ENCODE peak calls at places on chromosomes 13 and 19, in nine cellular contexts. U, T, V, I, E, L, N, H and O are unnamed samples.
A peak's percentile ranks its signal among the peaks of the same experiment; 100 is the strongest.

GRCh38 chr13:46641274-46642081 is 88.5 kb downstream of the LRCH1 start:
- DNase-seq in V (peak; percentile 51), T (no peak), N (no peak), H (no peak), E (no peak), U (no peak), I (no peak), L (no peak), O (no peak)

GRCh38 chr19:31139871-31140505 is 209.2 kb downstream of the TSHZ3 start:
- DNase-seq in L (no peak), I (no peak), V (no peak), E (no peak), U (no peak), N (no peak), H (no peak), T (no peak), O (no peak)

GRCh38 chr13:64553411-64554129 is 2676.6 kb downstream of the PCDH9 start:
- DNase-seq in E (no peak), I (no peak), N (no peak), T (no peak), V (no peak), L (no peak), H (no peak), U (no peak), O (no peak)

GRCh38 chr19:19997656-19998268 is 41.5 kb downstream of the ZNF682 start:
- DNase-seq in T (no peak), N (no peak), I (no peak), V (peak; percentile 27), U (no peak), E (no peak), L (no peak), H (peak; percentile 24), O (peak; percentile 79)

GRCh38 chr13:40562975-40563349 is 103.5 kb downstream of the FOXO1 start:
- DNase-seq in N (no peak), H (no peak), E (no peak), T (no peak), L (no peak), I (no peak), U (no peak), V (no peak), O (no peak)

GRCh38 chr13:80101040-80101439 is 239.9 kb downstream of the SPRY2 start:
- DNase-seq in N (no peak), T (no peak), L (no peak), E (no peak), I (no peak), U (no peak), V (no peak), H (no peak), O (no peak)

GRCh38 chr13:109211616-109212015 is 574.8 kb downstream of the IRS2 start:
- DNase-seq in T (no peak), H (no peak), L (no peak), I (peak; percentile 70), E (no peak), N (no peak), V (no peak), U (no peak), O (no peak)

GRCh38 chr19:33461256-33462111 is 60.1 kb downstream of the PEPD start:
- DNase-seq in U (no peak), L (no peak), T (no peak), N (no peak), I (no peak), H (no peak), V (no peak), E (no peak), O (no peak)

GRCh38 chr13:95498886-95499285 is 53.6 kb upstream of the CLDN10 start:
- DNase-seq in T (no peak), V (no peak), L (no peak), I (no peak), N (no peak), U (no peak), H (no peak), E (no peak), O (no peak)

GRCh38 chr13:106521101-106521799 is 14.2 kb downstream of the EFNB2 start:
- DNase-seq in N (no peak), E (no peak), H (no peak), U (no peak), T (no peak), V (no peak), I (no peak), L (no peak), O (no peak)

GRCh38 chr19:19064811-19065745 is 1.3 kb downstream of the SLC25A42 start:
- DNase-seq in N (no peak), L (no peak), V (no peak), H (peak; percentile 36), E (no peak), T (no peak), U (no peak), I (no peak), O (peak; percentile 20)

GRCh38 chr19:1070576-1070930 is 3.6 kb downstream of the ARHGAP45 start:
- DNase-seq in E (no peak), T (no peak), I (no peak), L (no peak), V (no peak), U (no peak), N (no peak), H (no peak), O (no peak)

GRCh38 chr13:80312967-80313366 is 28.0 kb downstream of the SPRY2 start:
- DNase-seq in T (no peak), V (no peak), E (no peak), U (no peak), H (no peak), L (no peak), N (no peak), I (no peak), O (no peak)

GRCh38 chr13:111215081-111216047 is 100.3 kb downstream of the ARHGEF7 start:
- DNase-seq in H (no peak), U (no peak), T (no peak), L (no peak), V (no peak), N (no peak), I (no peak), E (no peak), O (peak; percentile 33)

GRCh38 chr19:40717325-40717879 is 490 bp downstream of the ITPKC start:
- DNase-seq in U (no peak), V (no peak), L (peak; percentile 53), T (no peak), N (no peak), H (no peak), I (peak; percentile 49), E (no peak), O (peak; percentile 61)

GRCh38 chr19:15284091-15284490 is 48.2 kb downstream of the BRD4 start:
- DNase-seq in N (no peak), I (no peak), H (no peak), L (no peak), T (no peak), E (no peak), U (no peak), V (no peak), O (no peak)
- H3K4me1 ChIP-seq in N (peaks cover 100% of the 10 kb centered on the region), I (peaks cover 33% of the 10 kb centered on the region), H (peaks cover 93% of the 10 kb centered on the region), L (peaks cover 55% of the 10 kb centered on the region), T (peaks cover 68% of the 10 kb centered on the region), E (peaks cover 64% of the 10 kb centered on the region), U (peaks cover 35% of the 10 kb centered on the region), V (peaks cover 97% of the 10 kb centered on the region), O (peaks cover 95% of the 10 kb centered on the region)

DNA sequence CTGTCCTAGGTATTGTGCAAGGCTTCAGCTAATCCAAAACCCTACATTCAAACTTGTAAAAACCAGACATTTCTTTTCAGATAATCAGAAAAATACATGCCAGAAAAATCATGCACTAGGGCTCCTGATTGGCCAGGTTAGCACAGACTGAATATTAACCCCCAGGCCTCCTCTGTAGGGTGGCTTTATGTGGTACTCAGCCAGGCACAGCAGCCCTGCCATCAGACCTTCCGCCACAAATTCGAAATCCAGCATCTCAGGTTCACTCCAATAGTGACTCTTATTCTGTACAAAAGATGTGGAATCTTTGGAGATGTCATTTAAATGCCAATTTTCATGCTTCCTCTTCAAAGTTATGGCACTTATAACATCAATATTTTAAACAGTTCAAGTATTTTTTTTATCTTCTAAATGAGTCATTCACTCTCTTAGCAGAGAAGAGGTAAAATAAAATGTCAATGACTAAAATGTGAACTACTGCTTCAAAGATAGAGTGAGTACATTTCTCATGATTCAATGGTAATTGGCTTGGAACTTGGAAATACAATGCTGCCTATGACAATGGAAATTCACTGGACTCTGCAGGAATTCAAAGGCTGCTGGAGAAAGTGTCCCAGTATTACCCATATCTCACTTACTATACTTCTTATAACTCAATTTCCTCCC is 211.3 kb downstream of the KLF12 start:
- DNase-seq in T (no peak), V (no peak), L (no peak), I (no peak), N (no peak), H (no peak), E (no peak), U (no peak), O (no peak)
- H3K4me3 ChIP-seq in T (no peak overlapping the region), V (no peak overlapping the region), L (no peak overlapping the region), I (no peak overlapping the region), N (no peak overlapping the region), H (no peak overlapping the region), E (no peak overlapping the region), U (no peak overlapping the region), O (no peak overlapping the region)

DNA sequence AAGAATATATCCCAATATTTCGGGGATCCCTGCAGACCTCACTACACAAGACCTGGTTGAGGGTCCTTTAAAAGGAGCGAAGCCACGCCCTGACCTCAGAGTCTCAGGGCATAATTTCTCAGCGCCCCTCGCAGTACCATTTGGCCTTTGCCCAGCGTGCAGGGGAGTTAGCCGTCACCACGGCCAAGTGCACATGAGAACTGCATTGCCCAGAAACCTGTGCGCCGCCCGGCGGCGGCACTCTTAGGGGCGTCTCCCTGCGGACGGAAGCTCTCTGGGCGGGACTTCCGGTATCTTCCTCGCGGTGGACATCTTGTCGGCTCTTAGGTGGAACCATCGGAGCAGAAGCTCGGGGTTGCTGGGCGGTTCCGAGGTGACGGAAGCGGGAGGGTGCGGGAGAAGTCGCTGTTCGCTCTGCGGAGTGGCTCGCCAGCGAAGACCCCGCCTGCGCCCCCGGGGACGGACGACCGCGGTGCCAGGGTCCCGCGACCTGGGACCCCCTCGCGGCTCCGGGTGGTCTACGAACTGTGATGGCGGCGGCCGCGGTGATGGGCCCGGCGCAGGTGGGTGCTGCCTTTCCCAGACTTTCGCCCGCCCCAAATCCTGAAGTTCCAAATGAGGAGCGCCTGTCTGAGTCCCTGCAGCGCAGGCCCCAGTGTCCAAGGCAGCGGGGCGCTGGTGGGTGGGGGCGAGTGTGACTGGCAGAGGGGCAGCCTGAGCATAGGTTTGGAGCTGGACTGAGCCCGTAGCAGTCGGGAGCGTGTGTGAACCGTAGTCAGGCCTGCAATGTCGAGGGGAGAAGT is at the start of gene ZNF134:
- DNase-seq in L (peak; percentile 93), I (peak; percentile 82), V (peak; percentile 93), U (peak; percentile 85), H (peak; percentile 94), N (no peak), T (peak; percentile 86), E (peak; percentile 52), O (peak; percentile 90)
- TF ChIP-seq POLR2A in L (no peak), I (no peak), V (no peak), U (no peak), H (peak; percentile 22), N (no peak), T (no peak), E (peak; percentile 87), O (peak; percentile 34)

DNA sequence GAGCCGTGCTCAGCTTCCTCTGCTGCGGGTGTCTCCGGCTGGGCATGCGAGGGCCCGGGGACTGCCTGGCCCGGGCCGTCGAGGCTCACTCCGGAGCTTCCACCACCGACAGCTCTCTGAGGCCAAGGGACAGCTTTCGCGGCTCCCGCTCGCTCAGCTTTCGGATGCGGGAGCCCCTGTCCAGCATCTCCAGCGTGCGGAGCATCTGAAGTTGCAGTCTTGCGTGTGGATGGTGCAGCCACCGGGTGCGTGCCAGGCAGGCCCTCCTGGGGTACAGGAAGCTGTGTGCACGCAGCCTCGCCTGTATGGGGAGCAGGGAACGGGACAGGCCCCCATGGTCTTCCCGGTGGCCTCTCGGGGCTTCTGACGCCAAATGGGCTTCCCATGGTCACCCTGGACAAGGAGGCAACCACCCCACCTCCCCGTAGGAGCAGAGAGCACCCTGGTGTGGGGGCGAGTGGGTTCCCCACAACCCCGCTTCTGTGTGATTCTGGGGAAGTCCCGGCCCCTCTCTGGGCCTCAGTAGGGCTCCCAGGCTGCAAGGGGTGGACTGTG is 1.2 kb downstream of the S1PR4 start:
- DNase-seq in E (no peak), H (no peak), U (no peak), N (no peak), I (no peak), L (no peak), V (no peak), T (no peak), O (no peak)
- H3K4me1 ChIP-seq in E (peaks cover 23% of the 10 kb centered on the region), H (peaks cover 19% of the 10 kb centered on the region), U (no peaks in the 10 kb centered on the region), N (peaks cover 26% of the 10 kb centered on the region), I (no peaks in the 10 kb centered on the region), L (no peaks in the 10 kb centered on the region), V (peaks cover 24% of the 10 kb centered on the region), T (no peaks in the 10 kb centered on the region), O (peaks cover 2% of the 10 kb centered on the region)